ENCODE peak calls at places on chromosomes 5 and 9, in ten cellular contexts. B is AG09319; V is activated CD8-positive, alpha-beta T cell treated with anti-CD3 and anti-CD28 coated beads for 36 hours; D is NB4; L is amygdala; R is Calu3; W is activated effector memory CD4-positive, alpha-beta T cell treated with Interleukin-2 at 50 U/mL for 16 hours; N is left kidney; E is NCI-H146; Z is foreskin fibroblast. A is an unnamed sample.

GRCh38 chr9:111525056-111525977 is at the start of gene ZNF483:
- DNase-seq in N (peak; percentile 96), B (peak; percentile 25), E (peak; percentile 85), D (no peak), Z (peak; percentile 90), L (peak; percentile 59), W (peak; percentile 54), R (peak; percentile 28), V (peak; percentile 76), A (peak; percentile 67)

GRCh38 chr9:91727316-91727861 is 222.6 kb downstream of the ROR2 start:
- DNase-seq in E (no peak), D (peak; percentile 53), N (peak; percentile 73), Z (peak; percentile 67), W (no peak), B (no peak), R (peak; percentile 20), V (peak; percentile 56), L (no peak), A (peak; percentile 61)

GRCh38 chr9:109469646-109470358 is 28.3 kb downstream of the PTPN3 start:
- DNase-seq in V (peak; percentile 82), B (peak; percentile 48), N (peak; percentile 89), R (peak; percentile 74), D (peak; percentile 87), Z (peak; percentile 89), E (peak; percentile 57), W (peak; percentile 20), L (peak; percentile 4), A (peak; percentile 74)

GRCh38 chr5:124590686-124591085 is 155.8 kb downstream of the ZNF608 start:
- DNase-seq in V (no peak), Z (no peak), R (no peak), N (no peak), B (no peak), W (no peak), E (no peak), L (no peak), D (no peak), A (no peak)

GRCh38 chr5:31776976-31777651 is 138.2 kb downstream of the PDZD2 start:
- DNase-seq in E (no peak), V (no peak), L (no peak), B (no peak), D (no peak), Z (no peak), W (no peak), N (no peak), R (no peak), A (no peak)

GRCh38 chr9:120441446-120442279 is 138.3 kb downstream of the CDK5RAP2 start:
- DNase-seq in V (no peak), W (no peak), R (no peak), Z (peak; percentile 66), B (no peak), E (no peak), N (no peak), D (no peak), L (no peak), A (peak; percentile 58)

GRCh38 chr9:101028346-101029299 is at the start of gene PLPPR1:
- DNase-seq in D (no peak), W (no peak), E (peak; percentile 88), N (peak; percentile 95), L (peak; percentile 58), Z (peak; percentile 1), R (peak; percentile 61), V (peak; percentile 2), B (no peak), A (peak; percentile 50)

GRCh38 chr5:1060535-1060981 is 51.3 kb downstream of the SLC12A7 start:
- DNase-seq in L (no peak), N (no peak), V (no peak), R (no peak), D (no peak), B (no peak), Z (no peak), W (no peak), E (no peak), A (no peak)

GRCh38 chr5:56922922-56923321 is 13.5 kb downstream of the SETD9 start:
- DNase-seq in B (no peak), R (no peak), D (no peak), V (no peak), N (no peak), W (no peak), E (no peak), L (no peak), Z (no peak), A (no peak)

GRCh38 chr9:74729129-74729710 is 158.5 kb downstream of the TRPM6 start:
- DNase-seq in B (no peak), Z (peak; percentile 49), N (peak; percentile 7), W (no peak), D (no peak), L (no peak), V (no peak), R (no peak), E (no peak), A (peak; percentile 7)

GRCh38 chr9:90987566-90987965 is 185.9 kb downstream of the SYK start:
- DNase-seq in R (no peak), D (no peak), N (no peak), E (no peak), B (no peak), Z (no peak), L (no peak), W (no peak), V (no peak), A (no peak)

GRCh38 chr9:130707225-130707976 is 13.8 kb downstream of the EXOSC2 start:
- DNase-seq in N (peak; percentile 82), W (peak; percentile 36), L (no peak), B (no peak), V (peak; percentile 84), Z (peak; percentile 83), E (peak; percentile 79), R (peak; percentile 58), D (peak; percentile 77), A (peak; percentile 80)

GRCh38 chr9:137614631-137615386 is 4.0 kb upstream of the EHMT1 start:
- DNase-seq in Z (no peak), R (no peak), W (no peak), V (no peak), N (no peak), D (no peak), L (no peak), E (no peak), B (no peak), A (no peak)

GRCh38 chr9:1208185-1208584 is 158.0 kb downstream of the DMRT2 start:
- DNase-seq in E (no peak), L (no peak), N (no peak), R (no peak), B (no peak), D (no peak), W (no peak), Z (peak; percentile 89), V (no peak), A (peak; percentile 39)

GRCh38 chr9:129316281-129317030 is 138.4 kb upstream of the IER5L start:
- DNase-seq in E (no peak), W (no peak), V (no peak), R (no peak), L (no peak), B (no peak), D (no peak), Z (no peak), N (no peak), A (no peak)

GRCh38 chr9:94599102-94599501 is 5.5 kb upstream of the FBP2 start:
- DNase-seq in L (no peak), W (no peak), V (no peak), N (no peak), R (no peak), E (no peak), D (no peak), Z (no peak), B (no peak), A (no peak)

GRCh38 chr5:154985126-154985525 is 28.4 kb upstream of the KIF4B start:
- DNase-seq in V (no peak), N (peak; percentile 38), D (no peak), L (no peak), E (no peak), B (no peak), Z (no peak), W (no peak), R (no peak), A (no peak)

GRCh38 chr9:76219555-76220151 is 174.6 kb downstream of the RFK start:
- DNase-seq in W (no peak), R (no peak), L (no peak), Z (peak; percentile 24), B (no peak), V (no peak), N (peak; percentile 39), E (peak; percentile 12), D (no peak), A (no peak)

GRCh38 chr9:134621558-134622110 is 20.0 kb upstream of the COL5A1 start:
- DNase-seq in E (no peak), W (no peak), V (no peak), Z (no peak), D (no peak), L (no peak), N (no peak), B (no peak), R (no peak), A (no peak)

GRCh38 chr9:105419981-105420597 is 27.7 kb upstream of the FSD1L start:
- DNase-seq in N (no peak), R (no peak), W (no peak), L (no peak), E (no peak), B (no peak), Z (no peak), V (no peak), D (no peak), A (no peak)

GRCh38 chr9:124457887-124458431 is 7.7 kb downstream of the ADGRD2 start:
- DNase-seq in Z (no peak), V (no peak), D (no peak), E (no peak), N (no peak), B (no peak), W (no peak), R (no peak), L (no peak), A (no peak)

GRCh38 chr5:41291323-41291722 is 78.0 kb upstream of the C6 start:
- DNase-seq in D (no peak), N (no peak), L (no peak), R (no peak), V (no peak), Z (no peak), W (no peak), B (no peak), E (no peak), A (no peak)

GRCh38 chr5:150567031-150567680 is 59.2 kb downstream of the NDST1 start:
- DNase-seq in Z (peak; percentile 81), L (no peak), E (no peak), B (peak; percentile 74), V (no peak), W (no peak), R (no peak), N (no peak), D (peak; percentile 85), A (peak; percentile 95)

GRCh38 chr5:141476132-141476909 is 555 bp downstream of the PCDHGC3 start:
- DNase-seq in R (peak; percentile 55), V (peak; percentile 18), N (peak; percentile 93), D (peak; percentile 62), W (no peak), E (peak; percentile 42), B (peak; percentile 64), L (no peak), Z (peak; percentile 94), A (peak; percentile 85)

GRCh38 chr9:80556631-80557030 is 984.9 kb downstream of the TLE4 start:
- DNase-seq in L (no peak), D (no peak), W (no peak), R (no peak), V (no peak), B (no peak), E (no peak), Z (peak; percentile 58), N (no peak), A (no peak)

GRCh38 chr9:20786807-20787206 is 102.7 kb downstream of the FOCAD start:
- DNase-seq in R (no peak), N (peak; percentile 21), L (no peak), D (no peak), B (no peak), V (no peak), E (no peak), Z (no peak), W (no peak), A (no peak)

GRCh38 chr9:6272229-6272597 is 56.0 kb upstream of the TPD52L3 start:
- DNase-seq in N (peak; percentile 7), L (no peak), B (peak; percentile 93), Z (peak; percentile 73), W (no peak), R (no peak), E (no peak), V (no peak), D (no peak), A (peak; percentile 96)

GRCh38 chr9:74951725-74952151 is 974 bp downstream of the C9orf40 start:
- DNase-seq in N (peak; percentile 74), L (peak; percentile 17), V (peak; percentile 53), D (peak; percentile 46), E (peak; percentile 54), R (peak; percentile 21), B (no peak), Z (peak; percentile 67), W (peak; percentile 33), A (peak; percentile 33)

A was measured in fibroblast of lung.